ENCODE peak calls at places on chromosomes 5 and 9, in nine cellular contexts. B is aorta, I is SJSA1, E is RWPE2, D is mesendoderm, J is SJCRH30, U is endothelial cell of umbilical vein, X is IMR-90, W is adipocyte. S is an unnamed sample. For H3K27me3, the result is how much of the 10 kb centered on the place peaks cover.

GRCh38 chr5:114243281-114243982 is 118.4 kb upstream of the KCNN2 start:
- DNase-seq in B (no peak), I (no peak), E (no peak), D (no peak), J (no peak), U (no peak), X (peak), W (peak), S (no peak)

GRCh38 chr5:174667526-174667925 is 56.9 kb upstream of the MSX2 start:
- DNase-seq in B (no peak), I (no peak), E (no peak), D (peak), J (no peak), U (no peak), X (no peak), W (no peak), S (no peak)

GRCh38 chr5:180118391-180118791 is 46.8 kb upstream of the RNF130 start:
- DNase-seq in B (peak), I (no peak), E (no peak), D (no peak), J (no peak), U (no peak), X (no peak), W (no peak), S (no peak)

GRCh38 chr5:151095341-151096000 is 14.6 kb upstream of the TNIP1 start:
- DNase-seq in B (no peak), I (no peak), E (no peak), D (peak), J (peak), U (peak), X (no peak), W (peak), S (peak)

GRCh38 chr9:36837431-36838405 is 196.3 kb downstream of the PAX5 start:
- DNase-seq in B (no peak), I (no peak), E (no peak), D (no peak), J (no peak), U (no peak), X (no peak), W (no peak), S (no peak)

GRCh38 chr5:149445739-149446369 is 66.8 kb upstream of the IL17B start:
- DNase-seq in B (no peak), I (peak), E (no peak), D (peak), J (no peak), U (peak), X (peak), W (peak), S (peak)

GRCh38 chr9:106587021-106587420 is 275.9 kb upstream of the ZNF462 start:
- DNase-seq in B (no peak), I (no peak), E (no peak), D (no peak), J (no peak), U (no peak), X (no peak), W (no peak), S (no peak)

GRCh38 chr5:53893626-53894025 is 333.2 kb downstream of the NDUFS4 start:
- DNase-seq in B (no peak), I (no peak), E (no peak), D (no peak), J (no peak), U (no peak), X (no peak), W (no peak), S (no peak)

GRCh38 chr9:78601957-78602565 is 305.1 kb downstream of the PSAT1 start:
- DNase-seq in B (no peak), I (peak), E (no peak), D (peak), J (peak), U (peak), X (peak), W (peak), S (peak)

GRCh38 chr5:83029912-83030311 is 47.3 kb downstream of the TMEM167A start:
- DNase-seq in B (no peak), I (no peak), E (no peak), D (peak), J (no peak), U (no peak), X (peak), W (peak), S (peak)

GRCh38 chr9:91809581-91810285 is 140.3 kb downstream of the ROR2 start:
- DNase-seq in B (peak), I (no peak), E (no peak), D (no peak), J (no peak), U (no peak), X (peak), W (peak), S (peak)

GRCh38 chr5:10286552-10287227 is 21.0 kb downstream of the CMBL start:
- DNase-seq in B (no peak), I (no peak), E (peak), D (no peak), J (no peak), U (no peak), X (peak), W (no peak), S (peak)

GRCh38 chr5:180467028-180467427 is 27.2 kb upstream of the CNOT6 start:
- DNase-seq in B (peak), I (peak), E (peak), D (no peak), J (no peak), U (no peak), X (no peak), W (no peak), S (peak)

GRCh38 chr9:78030553-78031270 is 899 bp downstream of the GNAQ start:
- DNase-seq in B (peak), I (peak), E (no peak), D (peak), J (peak), U (peak), X (peak), W (peak), S (peak)

GRCh38 chr5:181217111-181217804 is 5.8 kb upstream of the TRIM41 start:
- DNase-seq in B (peak), I (peak), E (peak), D (peak), J (peak), U (peak), X (peak), W (peak), S (peak)

GRCh38 chr9:133967024-133967741 is 24.9 kb downstream of the VAV2 start:
- DNase-seq in B (no peak), I (peak), E (no peak), D (no peak), J (peak), U (no peak), X (no peak), W (no peak), S (no peak)

GRCh38 chr5:173808079-173808808 is 79.9 kb upstream of the CPEB4 start:
- DNase-seq in B (no peak), I (no peak), E (no peak), D (no peak), J (no peak), U (no peak), X (no peak), W (no peak), S (no peak)

GRCh38 chr5:38921174-38921573 is 75.4 kb downstream of the OSMR start:
- DNase-seq in B (no peak), I (no peak), E (no peak), D (peak), J (peak), U (peak), X (peak), W (no peak), S (no peak)

GRCh38 chr9:113873926-113874325 is 2.2 kb upstream of the ZNF618 start:
- DNase-seq in B (no peak), I (no peak), E (no peak), D (no peak), J (no peak), U (no peak), X (no peak), W (no peak), S (no peak)

GRCh38 chr9:28004900-28005299 is 431.6 kb upstream of the C9orf72 start:
- DNase-seq in B (no peak), I (no peak), E (no peak), D (no peak), J (no peak), U (peak), X (no peak), W (no peak), S (no peak)

GRCh38 chr9:72880821-72881220 is 72.0 kb downstream of the ALDH1A1 start:
- DNase-seq in B (no peak), I (no peak), E (no peak), D (no peak), J (no peak), U (no peak), X (no peak), W (no peak), S (no peak)

GRCh38 chr5:30908356-30908755 is 285.1 kb upstream of the CDH6 start:
- DNase-seq in B (no peak), I (no peak), E (no peak), D (peak), J (no peak), U (no peak), X (no peak), W (no peak), S (no peak)

GRCh38 chr5:168920019-168920813 is 341.0 kb upstream of the PANK3 start:
- DNase-seq in B (no peak), I (no peak), E (no peak), D (no peak), J (no peak), U (no peak), X (no peak), W (no peak), S (no peak)
- H3K4me3 ChIP-seq in B (no peak), I (no peak), E (no peak), D (no peak), J (no peak), U (no peak), X (no peak), W (no peak), S (no peak)

GRCh38 chr9:18869725-18870124 is 163.3 kb downstream of the SAXO1 start:
- DNase-seq in B (no peak), I (no peak), E (no peak), D (no peak), J (no peak), U (no peak), X (no peak), W (no peak), S (no peak)
- H3K27me3 ChIP-seq in B (under half), I (under half), E (under half), D (under half), J (under half), U (under half), X (under half), W (under half), S (under half)

GRCh38 chr9:96617439-96618185 is 2.0 kb downstream of the CDC14B start:
- DNase-seq in B (no peak), I (no peak), E (no peak), D (no peak), J (peak), U (no peak), X (no peak), W (no peak), S (no peak)
- H3K4me3 ChIP-seq in B (no peak), I (peak), E (no peak), D (peak), J (peak), U (no peak), X (peak), W (peak), S (peak)

GRCh38 chr5:493251-493701 is 31.0 kb downstream of the SLC9A3 start:
- DNase-seq in B (no peak), I (no peak), E (no peak), D (no peak), J (no peak), U (no peak), X (no peak), W (no peak), S (no peak)

GRCh38 chr5:493758-494157 is 30.5 kb downstream of the SLC9A3 start:
- DNase-seq in B (no peak), I (no peak), E (no peak), D (no peak), J (no peak), U (no peak), X (no peak), W (no peak), S (no peak)

GRCh38 chr5:491856-492155 is 32.4 kb downstream of the SLC9A3 start:
- DNase-seq in B (no peak), I (no peak), E (no peak), D (no peak), J (no peak), U (no peak), X (no peak), W (no peak), S (no peak)

GRCh38 chr5:491119-491855 is 33.0 kb downstream of the SLC9A3 start:
- DNase-seq in B (no peak), I (no peak), E (no peak), D (no peak), J (no peak), U (no peak), X (no peak), W (no peak), S (no peak)

DNA sequence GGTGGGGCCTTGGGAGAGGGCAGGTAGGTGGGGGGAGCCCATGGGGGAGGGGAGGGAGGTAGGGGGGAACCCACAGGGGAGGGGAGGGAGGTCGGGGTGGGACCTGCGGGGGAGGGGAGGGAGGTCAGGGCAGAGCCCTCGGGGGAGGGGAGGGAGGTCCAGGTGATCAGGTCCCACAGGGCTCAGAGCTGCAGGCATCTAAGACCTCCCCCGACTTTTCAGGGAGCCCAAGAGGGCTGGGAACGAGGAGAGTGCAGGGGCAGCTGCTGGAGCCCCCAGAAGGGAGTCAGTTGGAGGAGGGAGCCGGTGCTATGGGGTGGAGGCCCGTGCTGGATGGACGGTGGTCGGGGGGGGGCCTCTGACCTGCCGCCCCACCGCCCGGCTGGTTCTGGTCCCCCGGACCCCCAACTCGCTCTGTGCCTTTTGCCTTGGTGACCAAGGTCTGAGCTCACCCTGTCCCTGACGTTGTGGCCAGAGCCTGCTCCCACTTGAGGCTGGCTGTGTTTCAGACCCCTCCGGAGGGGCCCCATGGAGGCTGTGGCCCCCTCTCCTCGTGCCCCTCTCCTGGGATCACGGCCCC is 31.8 kb downstream of the SLC9A3 start:
- DNase-seq in B (no peak), I (no peak), E (no peak), D (no peak), J (no peak), U (no peak), X (no peak), W (no peak), S (no peak)
- H3K27me3 ChIP-seq in B (under half), I (half or more), E (under half), D (under half), J (under half), U (under half), X (under half), W (under half), S (under half)

GRCh38 chr5:44808435-44809214 is at the start of gene MRPS30:
- DNase-seq in B (peak), I (peak), E (peak), D (peak), J (peak), U (peak), X (peak), W (peak), S (peak)

GRCh38 chr5:44809215-44809955 is 638 bp downstream of the MRPS30 start:
- DNase-seq in B (peak), I (peak), E (peak), D (peak), J (peak), U (peak), X (peak), W (peak), S (peak)

GRCh38 chr5:44809956-44810276 is 1.2 kb downstream of the MRPS30 start:
- DNase-seq in B (no peak), I (no peak), E (no peak), D (no peak), J (no peak), U (no peak), X (no peak), W (no peak), S (no peak)

GRCh38 chr5:44801992-44802391 is 6.8 kb upstream of the MRPS30 start:
- DNase-seq in B (no peak), I (no peak), E (no peak), D (no peak), J (no peak), U (no peak), X (no peak), W (no peak), S (no peak)

DNA sequence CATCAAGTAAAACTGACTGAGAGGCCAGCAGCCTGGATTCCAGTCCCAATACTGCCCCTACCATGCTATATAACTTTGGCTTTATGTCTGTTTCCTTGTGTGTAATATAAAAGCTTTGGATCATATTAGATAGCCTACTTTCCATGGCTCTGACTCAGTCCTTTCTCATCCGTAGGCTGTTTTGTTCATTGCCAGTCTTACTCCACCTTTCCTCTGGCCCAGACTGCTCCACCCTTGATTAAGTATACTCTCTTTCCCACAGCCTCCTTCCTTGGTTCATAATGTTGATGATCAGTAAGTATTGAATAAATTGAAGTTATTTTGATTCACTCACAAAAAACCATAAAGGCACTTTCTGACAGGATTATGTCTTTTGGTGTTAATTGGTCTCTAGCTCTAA is 1.5 kb upstream of the MRPS30 start:
- DNase-seq in B (no peak), I (no peak), E (no peak), D (no peak), J (no peak), U (peak), X (no peak), W (no peak), S (peak)
- H3K4me3 ChIP-seq in B (no peak), I (no peak), E (no peak), D (no peak), J (no peak), U (no peak), X (no peak), W (no peak), S (no peak)

GRCh38 chr9:126211441-126212074 is 115.1 kb upstream of the MVB12B start:
- DNase-seq in B (no peak), I (no peak), E (no peak), D (no peak), J (no peak), U (no peak), X (no peak), W (no peak), S (no peak)
- H3K27me3 ChIP-seq in B (under half), I (under half), E (under half), D (under half), J (under half), U (under half), X (under half), W (under half), S (under half)

GRCh38 chr5:122078116-122078865 is at the start of gene LOX:
- DNase-seq in B (peak), I (peak), E (peak), D (peak), J (peak), U (peak), X (peak), W (peak), S (peak)
- H3K4me3 ChIP-seq in B (peak), I (peak), E (peak), D (peak), J (peak), U (peak), X (peak), W (peak), S (peak)

GRCh38 chr5:76425940-76426339 is 22.9 kb downstream of the IQGAP2 start:
- DNase-seq in B (no peak), I (no peak), E (no peak), D (no peak), J (no peak), U (no peak), X (no peak), W (no peak), S (no peak)
- H3K27me3 ChIP-seq in B (under half), I (under half), E (under half), D (under half), J (under half), U (under half), X (under half), W (under half), S (under half)